ENCODE peak calls at places on chromosome 7, in seven cellular contexts. D, I, B, G, L, M and Y are unnamed samples.

GRCh38 chr7:20323587-20323986 is 7.1 kb upstream of the ITGB8 start:
- DNase-seq in D (peak), M (peak), L (no peak), B (no peak), I (no peak), G (no peak), Y (no peak)

GRCh38 chr7:129499915-129500463 is 2.3 kb upstream of the SMKR1 start:
- DNase-seq in I (peak), G (no peak), D (no peak), L (no peak), B (no peak), M (peak), Y (no peak)

GRCh38 chr7:116552616-116553015 is 27.8 kb downstream of the CAV1 start:
- DNase-seq in G (no peak), M (peak), B (no peak), I (no peak), D (peak), L (no peak), Y (no peak)

GRCh38 chr7:110283056-110283455 is 807.9 kb upstream of the LRRN3 start:
- DNase-seq in L (no peak), I (peak), G (no peak), D (no peak), B (no peak), M (no peak), Y (no peak)

GRCh38 chr7:27148776-27149641 is 1.4 kb upstream of the HOXA6 start:
- DNase-seq in D (no peak), I (no peak), G (no peak), L (no peak), M (peak), B (no peak), Y (no peak)

GRCh38 chr7:132251327-132251659 is 325.0 kb downstream of the PLXNA4 start:
- DNase-seq in I (peak), M (no peak), L (no peak), B (peak), G (peak), D (no peak), Y (no peak)

GRCh38 chr7:76232698-76233097 is 31.0 kb downstream of the SRRM3 start:
- DNase-seq in L (no peak), B (no peak), G (no peak), M (no peak), D (no peak), I (peak), Y (no peak)

GRCh38 chr7:151117565-151117964 is 31.3 kb downstream of the AGAP3 start:
- DNase-seq in I (no peak), D (no peak), M (no peak), L (no peak), B (no peak), G (no peak), Y (no peak)

GRCh38 chr7:30914611-30915601 is 3.3 kb downstream of the AQP1 start:
- DNase-seq in D (peak), L (no peak), M (peak), I (peak), G (no peak), B (no peak), Y (peak)

GRCh38 chr7:105017263-105018051 is 3.5 kb downstream of the KMT2E start:
- DNase-seq in D (no peak), L (no peak), B (no peak), G (no peak), I (no peak), M (no peak), Y (no peak)

GRCh38 chr7:116236020-116236630 is 25.8 kb downstream of the TES start:
- DNase-seq in M (peak), L (no peak), B (no peak), I (peak), D (peak), G (no peak), Y (peak)

GRCh38 chr7:129514683-129515082 is 12.4 kb downstream of the SMKR1 start:
- DNase-seq in I (peak), L (no peak), D (peak), B (no peak), G (no peak), M (no peak), Y (no peak)

GRCh38 chr7:50068026-50068425 is 25.0 kb downstream of the ZPBP start:
- DNase-seq in M (no peak), I (peak), G (no peak), D (no peak), L (no peak), B (no peak), Y (peak)

GRCh38 chr7:79820387-79820786 is 314.2 kb upstream of the GNAI1 start:
- DNase-seq in D (peak), M (peak), B (no peak), I (no peak), L (no peak), G (peak), Y (no peak)

GRCh38 chr7:4713183-4713784 is 31.2 kb downstream of the FOXK1 start:
- DNase-seq in G (no peak), M (peak), I (no peak), B (peak), L (no peak), D (no peak), Y (no peak)

GRCh38 chr7:28926871-28927597 is 31.1 kb downstream of the TRIL start:
- DNase-seq in I (peak), G (peak), D (peak), M (peak), L (no peak), B (peak), Y (peak)
- H2BK5ac ChIP-seq in I (no peak), G (no peak), D (no peak), M (no peak), L (no peak), B (no peak), Y (peak)

DNA sequence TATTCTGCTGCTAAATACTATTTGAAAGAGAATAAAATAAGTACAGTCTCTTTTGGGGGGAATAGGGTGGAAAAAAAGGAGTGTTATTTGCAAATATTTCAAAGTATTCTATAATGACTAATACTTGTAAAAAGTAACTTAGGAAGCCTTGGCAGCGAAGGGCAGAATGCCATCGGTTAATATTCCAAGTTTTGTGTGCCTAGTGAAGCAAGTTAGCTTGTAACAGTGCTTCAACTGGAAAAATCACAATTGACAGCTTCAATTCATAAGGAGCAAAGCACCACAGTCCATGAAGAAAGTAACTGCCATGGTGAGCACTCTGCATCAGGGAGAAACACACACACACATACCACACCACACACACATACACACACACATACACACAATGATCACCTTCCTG is 298.3 kb downstream of the CNTNAP2 start:
- DNase-seq in M (no peak), B (no peak), L (no peak), I (no peak), D (no peak), G (no peak), Y (no peak)
- H2BK5ac ChIP-seq in M (no peak), B (no peak), L (peak), I (no peak), D (no peak), G (no peak), Y (no peak)

DNA sequence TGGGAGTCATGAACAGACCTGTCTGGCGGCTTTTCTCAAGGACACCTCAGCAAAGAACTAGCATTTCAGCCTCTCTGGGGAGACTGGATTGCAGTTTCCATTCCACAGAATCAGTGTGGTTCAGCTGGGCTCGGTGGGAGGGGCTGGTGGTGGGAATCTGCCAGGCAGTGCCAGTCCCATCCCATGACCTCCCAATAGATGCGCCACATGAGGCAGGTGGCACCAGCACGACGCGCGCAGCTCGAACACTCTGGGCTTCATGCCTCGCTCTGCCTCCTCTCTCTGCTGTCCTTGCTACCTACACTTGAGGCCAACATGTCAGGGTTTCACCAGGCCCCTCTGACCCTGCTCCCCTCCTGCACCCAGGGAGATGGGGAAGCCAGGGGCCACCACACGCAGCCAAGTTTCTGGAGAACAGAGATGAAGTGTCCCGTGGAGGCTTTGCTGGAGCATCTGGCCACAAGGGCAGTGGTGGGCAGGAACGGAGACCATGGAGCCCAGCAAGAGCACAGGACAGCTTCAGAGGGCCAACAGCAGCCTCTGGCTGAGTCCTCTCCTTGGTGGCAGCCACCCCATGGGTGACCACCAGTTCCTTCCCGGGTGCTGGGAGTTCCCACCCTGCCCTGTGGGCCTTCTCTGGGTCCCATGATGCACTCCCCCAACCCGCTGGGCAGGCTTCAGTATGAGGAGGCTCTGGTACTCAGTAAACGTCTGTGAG is 2.3 kb downstream of the NACAD start:
- DNase-seq in B (no peak), L (no peak), M (no peak), G (no peak), I (no peak), D (no peak), Y (no peak)
- H2BK5ac ChIP-seq in B (no peak), L (no peak), M (no peak), G (no peak), I (no peak), D (no peak), Y (no peak)

GRCh38 chr7:124088590-124088989 is 55.7 kb upstream of the TMEM229A start:
- DNase-seq in B (no peak), I (no peak), M (peak), D (no peak), L (no peak), G (no peak), Y (no peak)
- H2BK5ac ChIP-seq in B (no peak), I (no peak), M (no peak), D (no peak), L (no peak), G (no peak), Y (no peak)

GRCh38 chr7:70782729-70783290 is 349.1 kb upstream of the GALNT17 start:
- DNase-seq in G (no peak), D (no peak), B (no peak), M (no peak), L (no peak), I (no peak), Y (no peak)
- H2BK5ac ChIP-seq in G (no peak), D (no peak), B (no peak), M (no peak), L (no peak), I (no peak), Y (no peak)

GRCh38 chr7:28666144-28666543 is 253.8 kb downstream of the CREB5 start:
- DNase-seq in M (no peak), B (no peak), L (no peak), G (no peak), D (peak), I (no peak), Y (no peak)
- H2BK5ac ChIP-seq in M (no peak), B (no peak), L (no peak), G (no peak), D (no peak), I (no peak), Y (no peak)

DNA sequence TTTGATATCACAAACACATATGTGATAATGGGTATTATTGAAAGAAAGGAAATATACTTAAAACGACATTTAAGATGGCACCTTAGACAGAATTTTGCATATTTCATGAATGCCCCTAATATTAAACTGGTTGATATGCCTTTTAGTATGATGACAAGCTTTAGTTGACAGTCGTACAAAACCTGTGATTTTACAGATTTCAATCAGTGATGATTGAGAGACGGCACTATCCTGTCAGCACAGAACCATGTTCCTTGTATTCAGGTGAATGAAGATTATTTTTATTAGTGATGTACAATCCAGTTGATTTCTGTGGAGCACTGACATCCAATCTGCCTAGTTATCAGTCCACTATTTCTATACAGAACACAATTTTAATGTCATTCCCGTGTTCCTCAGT is 333.0 kb downstream of the CNTNAP2 start:
- DNase-seq in L (no peak), I (no peak), D (no peak), M (no peak), B (no peak), G (no peak), Y (no peak)
- H2BK5ac ChIP-seq in L (no peak), I (no peak), D (no peak), M (no peak), B (no peak), G (no peak), Y (no peak)

DNA sequence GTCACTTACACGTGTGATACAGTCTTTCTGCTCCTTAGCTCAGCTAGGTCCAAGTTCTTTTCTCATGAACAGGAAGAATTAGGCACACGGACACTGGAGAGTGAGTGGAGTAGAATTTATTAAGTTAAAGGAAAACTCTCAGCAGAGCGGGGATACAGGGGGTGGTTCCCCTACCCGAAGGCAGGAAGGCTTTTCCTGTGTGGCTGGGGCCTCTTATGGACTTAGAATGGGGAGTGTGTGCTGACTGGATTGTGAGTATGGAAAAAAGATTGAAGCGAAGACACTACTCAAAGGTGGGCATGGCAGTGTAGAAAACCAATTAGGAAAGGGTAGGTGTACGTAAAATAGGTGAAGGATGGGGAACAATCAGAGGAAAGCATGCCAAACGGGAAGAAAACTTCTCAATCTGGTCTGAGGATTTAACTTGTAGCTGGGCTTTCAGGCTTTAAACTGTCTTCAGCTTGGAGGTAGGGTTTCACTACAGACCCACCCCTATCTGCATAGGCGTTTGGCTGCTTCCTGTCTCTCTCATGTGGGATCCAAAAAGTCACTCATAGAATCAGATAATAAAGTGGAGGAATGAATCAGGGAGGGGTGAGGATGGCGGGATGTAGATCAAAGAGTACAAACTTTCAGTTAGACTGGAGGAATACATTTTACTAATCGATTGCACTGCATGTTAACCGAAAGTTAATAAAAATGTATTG is 104.2 kb downstream of the ANKRD7 start:
- DNase-seq in M (no peak), L (no peak), B (no peak), D (no peak), G (no peak), I (no peak), Y (no peak)
- H2BK5ac ChIP-seq in M (no peak), L (no peak), B (no peak), D (no peak), G (no peak), I (no peak), Y (no peak)

DNA sequence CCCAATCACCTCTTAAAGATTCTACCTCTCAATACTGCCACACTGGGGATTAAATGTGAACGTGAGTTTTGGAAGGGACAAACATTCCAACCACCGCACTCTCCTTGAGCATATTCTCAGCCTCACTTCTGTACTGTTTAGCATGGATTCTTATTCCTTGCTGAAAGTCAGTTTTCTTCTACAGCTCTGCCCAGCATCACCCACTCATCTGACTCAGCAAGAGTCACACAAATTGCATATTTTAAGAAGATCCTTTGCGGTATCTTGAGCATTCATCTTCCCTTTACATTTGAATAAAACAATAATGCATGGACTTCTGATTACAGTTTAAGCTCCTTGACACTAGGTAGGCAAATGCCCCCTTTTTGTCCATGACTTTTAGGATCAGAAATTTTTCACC is 251.6 kb upstream of the MKLN1 start:
- DNase-seq in D (peak), M (no peak), I (no peak), B (no peak), L (no peak), G (no peak), Y (no peak)
- H2BK5ac ChIP-seq in D (peak), M (no peak), I (no peak), B (no peak), L (no peak), G (no peak), Y (no peak)